ENCODE peak calls at places on chromosome X, in nine cellular contexts. S, Y, N, F, O, K, U, B and R are unnamed samples.

GRCh38 chrX:119692241-119693031 is 532 bp downstream of the SEPTIN6 start:
- DNase-seq in B (peak), S (peak), O (no peak), N (peak), U (peak), K (no peak), F (peak), Y (no peak), R (peak)

GRCh38 chrX:84469226-84469625 is 33.0 kb downstream of the HDX start:
- DNase-seq in N (no peak), U (no peak), O (no peak), B (no peak), F (peak), Y (peak), K (no peak), S (no peak), R (no peak)

GRCh38 chrX:14032383-14032782 is 2.7 kb upstream of the GEMIN8 start:
- DNase-seq in O (peak), Y (no peak), S (no peak), B (peak), N (no peak), U (peak), F (peak), K (no peak), R (peak)

GRCh38 chrX:17689971-17690409 is 47.3 kb upstream of the SCML1 start:
- DNase-seq in B (peak), K (peak), S (no peak), F (peak), Y (peak), N (no peak), U (peak), O (peak), R (peak)

GRCh38 chrX:155857561-155857960 is 23.6 kb upstream of the VAMP7 start:
- DNase-seq in B (no peak), N (no peak), F (no peak), K (no peak), O (peak), S (no peak), Y (no peak), U (no peak), R (peak)

GRCh38 chrX:28787206-28787605 is 200.0 kb downstream of the IL1RAPL1 start:
- DNase-seq in U (no peak), S (no peak), F (peak), B (no peak), Y (no peak), K (no peak), O (no peak), N (no peak), R (no peak)

GRCh38 chrX:142233400-142233799 is 28.3 kb upstream of the MAGEC2 start:
- DNase-seq in S (no peak), N (no peak), O (peak), Y (no peak), U (no peak), K (no peak), F (no peak), B (no peak), R (no peak)

GRCh38 chrX:39752820-39753219 is 344.9 kb downstream of the BCOR start:
- DNase-seq in Y (no peak), S (no peak), O (no peak), U (no peak), K (no peak), F (no peak), B (no peak), N (no peak), R (no peak)

GRCh38 chrX:129568349-129568748 is 28.3 kb downstream of the OCRL start:
- DNase-seq in U (no peak), B (no peak), F (no peak), K (no peak), S (no peak), N (no peak), O (no peak), Y (no peak), R (no peak)

GRCh38 chrX:53859890-53860289 is 173.4 kb upstream of the HUWE1 start:
- DNase-seq in N (no peak), B (no peak), K (no peak), F (no peak), O (peak), U (no peak), Y (no peak), S (no peak), R (no peak)

GRCh38 chrX:16516473-16516872 is 133.5 kb upstream of the S100G start:
- DNase-seq in F (no peak), N (no peak), U (no peak), K (peak), B (no peak), S (no peak), O (no peak), Y (no peak), R (no peak)

GRCh38 chrX:134760671-134761070 is 102.4 kb upstream of the PLAC1 start:
- DNase-seq in N (no peak), Y (no peak), S (no peak), U (no peak), K (no peak), O (no peak), F (no peak), B (no peak), R (no peak)

GRCh38 chrX:34426334-34426733 is 230.8 kb downstream of the TMEM47 start:
- DNase-seq in O (peak), U (no peak), K (no peak), B (no peak), N (no peak), Y (no peak), F (no peak), S (no peak), R (no peak)

GRCh38 chrX:64389489-64389888 is 5.8 kb downstream of the MTMR8 start:
- DNase-seq in U (no peak), O (no peak), Y (no peak), N (no peak), F (no peak), K (no peak), B (no peak), S (no peak), R (no peak)

GRCh38 chrX:72021975-72022374 is 109.7 kb downstream of the RTL5 start:
- DNase-seq in B (no peak), S (no peak), O (peak), F (no peak), K (no peak), N (peak), U (no peak), Y (no peak), R (peak)

GRCh38 chrX:12771445-12772069 is 19.7 kb upstream of the PRPS2 start:
- DNase-seq in O (peak), S (peak), K (no peak), F (peak), N (no peak), Y (no peak), B (peak), U (peak), R (peak)

GRCh38 chrX:103513067-103513466 is 6.2 kb downstream of the RAB40A start:
- DNase-seq in S (no peak), B (no peak), N (no peak), K (no peak), F (no peak), O (peak), Y (no peak), U (no peak), R (no peak)

GRCh38 chrX:86148594-86148993 is 343 bp downstream of the DACH2 start:
- DNase-seq in S (no peak), F (no peak), O (peak), N (no peak), B (no peak), Y (no peak), U (no peak), K (no peak), R (no peak)

GRCh38 chrX:63350551-63350950 is 581 bp downstream of the SPIN4 start:
- DNase-seq in K (no peak), S (peak), N (no peak), O (peak), B (peak), U (peak), Y (no peak), F (no peak), R (peak)

GRCh38 chrX:40105791-40106676 is 8.3 kb upstream of the BCOR start:
- DNase-seq in U (peak), N (no peak), F (no peak), O (peak), B (peak), S (peak), Y (no peak), K (no peak), R (peak)

GRCh38 chrX:69221239-69222102 is 56.2 kb upstream of the PJA1 start:
- DNase-seq in B (no peak), Y (no peak), N (no peak), U (no peak), S (no peak), F (no peak), K (no peak), O (peak), R (no peak)

GRCh38 chrX:124098089-124098488 is 136.6 kb downstream of the STAG2 start:
- DNase-seq in S (no peak), K (peak), O (peak), Y (no peak), U (no peak), B (no peak), F (peak), N (no peak), R (peak)

GRCh38 chrX:13099121-13099520 is 54.7 kb upstream of the FAM9C start:
- DNase-seq in U (no peak), B (no peak), Y (no peak), S (no peak), N (no peak), F (no peak), O (no peak), K (no peak), R (no peak)

GRCh38 chrX:77415161-77415560 is 32.0 kb upstream of the FGF16 start:
- DNase-seq in S (no peak), B (no peak), Y (no peak), N (no peak), F (no peak), K (no peak), U (no peak), O (peak), R (no peak)

GRCh38 chrX:5876984-5877655 is 351.5 kb downstream of the NLGN4X start:
- DNase-seq in N (no peak), F (peak), S (no peak), K (no peak), O (peak), U (peak), B (no peak), Y (no peak), R (peak)
- TF ChIP-seq CTCF in N (peak), F (peak), S (no peak), K (peak), O (peak), U (no peak), B (peak), Y (peak), R (peak)

GRCh38 chrX:106726485-106727437 is at the start of gene RNF128:
- DNase-seq in S (peak), B (no peak), N (no peak), O (peak), K (no peak), Y (peak), F (peak), U (peak), R (no peak)
- H3K4me3 ChIP-seq in S (peak), B (no peak), N (peak), O (peak), K (peak), Y (peak), F (peak), U (peak), R (no peak)

DNA sequence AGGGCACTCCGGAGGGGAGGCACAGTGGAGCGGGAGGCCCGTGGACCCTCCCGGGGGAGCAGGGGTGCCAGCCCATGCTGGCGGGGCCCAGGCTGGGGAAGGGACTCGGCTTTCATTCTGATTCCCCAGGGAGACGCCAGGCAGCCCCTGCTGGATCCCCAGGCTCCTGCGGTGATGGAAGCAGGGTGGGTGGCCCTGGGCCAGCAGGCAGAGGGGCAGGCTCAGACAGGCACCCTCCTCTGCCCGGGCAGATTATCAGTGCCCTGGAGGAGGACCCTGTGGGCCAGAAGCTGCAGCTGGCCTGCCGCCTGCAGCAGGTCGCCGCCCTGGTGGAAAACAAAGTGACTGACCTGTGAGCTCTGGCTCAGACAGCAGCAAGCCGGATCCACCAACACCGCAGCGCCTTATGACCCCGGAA is 2.1 kb upstream of the SRPK3 start:
- DNase-seq in B (no peak), U (no peak), O (no peak), S (no peak), K (no peak), N (no peak), Y (no peak), F (no peak), R (no peak)
- TF ChIP-seq CTCF in B (peak), U (no peak), O (peak), S (no peak), K (no peak), N (no peak), Y (peak), F (no peak), R (peak)

GRCh38 chrX:24113161-24113560 is 36.4 kb upstream of the ZFX start:
- DNase-seq in U (no peak), K (peak), F (no peak), Y (no peak), B (no peak), O (no peak), S (no peak), N (no peak), R (no peak)

DNA sequence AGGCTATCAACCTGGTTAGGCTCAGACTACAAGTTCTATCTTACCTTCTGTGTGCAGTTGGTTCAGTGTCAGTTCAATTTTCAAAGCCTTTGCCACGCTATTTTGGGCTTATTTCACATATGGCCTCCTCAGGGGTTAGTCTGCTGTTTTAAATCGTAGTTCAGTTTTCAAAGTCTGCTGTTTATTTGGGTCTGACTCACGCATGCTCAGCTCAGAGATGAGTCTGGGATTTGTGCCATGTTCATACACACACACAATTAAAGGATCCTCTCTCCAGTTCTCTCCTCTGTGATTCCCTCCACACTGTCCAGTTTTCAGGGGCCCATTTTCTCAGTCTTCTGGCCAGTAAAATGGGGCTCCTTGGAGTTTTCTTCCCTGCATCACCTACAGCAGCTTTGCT is 32.2 kb upstream of the ZFX start:
- DNase-seq in K (peak), Y (peak), U (no peak), O (no peak), F (peak), N (no peak), S (no peak), B (no peak), R (no peak)
- H3K4me3 ChIP-seq in K (no peak), Y (no peak), U (no peak), O (no peak), F (no peak), N (no peak), S (no peak), B (no peak), R (no peak)

DNA sequence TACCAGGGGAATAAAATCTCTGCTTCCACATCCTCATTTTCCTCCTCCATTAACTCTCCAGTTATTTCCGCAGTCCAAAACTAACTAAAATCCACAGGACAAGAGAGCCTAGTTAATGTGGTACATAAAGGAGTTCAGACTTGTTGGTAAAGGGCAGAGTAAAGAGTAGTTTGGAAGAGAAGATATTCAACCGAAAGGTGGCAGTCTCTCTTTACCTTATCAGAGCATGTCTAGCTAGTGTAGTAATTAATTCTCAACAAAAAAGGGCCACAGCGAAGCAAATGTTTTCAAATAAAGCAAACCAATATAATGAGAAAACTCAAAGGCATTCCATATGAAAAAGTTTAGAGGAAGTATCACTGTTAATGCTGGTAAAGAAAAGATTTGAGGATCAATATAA is 286.5 kb downstream of the GLUD2 start:
- DNase-seq in F (no peak), Y (no peak), B (no peak), S (no peak), K (no peak), O (peak), U (no peak), N (no peak), R (no peak)
- TF ChIP-seq CTCF in F (no peak), Y (no peak), B (no peak), S (no peak), K (no peak), O (peak), U (no peak), N (no peak), R (no peak)